ENCODE peak calls at places on chromosomes 2 and 18, in seven cellular contexts. U is fibroblast of the conjunctiva; V is D341Med; L is Daoy; J is SK-N-SH; D is activated CD8-positive, alpha-beta memory T cell treated with anti-CD3 and anti-CD28 coated beads for 1 hour; S is PC-9. K is an unnamed sample.

GRCh38 chr2:231181848-231182247 is 16.6 kb upstream of the ARMC9 start:
- DNase-seq in U (no peak), V (no peak), L (peak), J (no peak), D (no peak), S (no peak), K (peak)

GRCh38 chr18:79572848-79573451 is 106.7 kb upstream of the CTDP1 start:
- DNase-seq in U (no peak), V (no peak), L (no peak), J (no peak), D (no peak), S (no peak), K (peak)

GRCh38 chr2:47003641-47004427 is 88.2 kb upstream of the MCFD2 start:
- DNase-seq in U (no peak), V (no peak), L (peak), J (no peak), D (no peak), S (peak), K (no peak)

GRCh38 chr2:227460079-227460485 is 11.9 kb upstream of the AGFG1 start:
- DNase-seq in U (no peak), V (no peak), L (peak), J (no peak), D (peak), S (no peak), K (peak)

GRCh38 chr2:72778410-72778809 is 47.4 kb downstream of the EXOC6B start:
- DNase-seq in U (peak), V (no peak), L (no peak), J (no peak), D (no peak), S (no peak), K (no peak)

GRCh38 chr2:21369787-21370186 is 246.0 kb downstream of the TDRD15 start:
- DNase-seq in U (no peak), V (no peak), L (no peak), J (no peak), D (no peak), S (no peak), K (no peak)

GRCh38 chr2:209721497-209721896 is 50.1 kb upstream of the UNC80 start:
- DNase-seq in U (no peak), V (no peak), L (no peak), J (no peak), D (no peak), S (no peak), K (no peak)

GRCh38 chr2:195590199-195590865 is 66.7 kb upstream of the SLC39A10 start:
- DNase-seq in U (no peak), V (no peak), L (no peak), J (no peak), D (no peak), S (no peak), K (no peak)

GRCh38 chr18:57666818-57667497 is 45.3 kb upstream of the NARS1 start:
- DNase-seq in U (peak), V (no peak), L (no peak), J (no peak), D (no peak), S (no peak), K (no peak)

GRCh38 chr2:50724837-50725236 is 307.1 kb downstream of the NRXN1 start:
- DNase-seq in U (no peak), V (no peak), L (no peak), J (no peak), D (no peak), S (no peak), K (no peak)

GRCh38 chr18:76398899-76399612 is 96.0 kb downstream of the ZNF516 start:
- DNase-seq in U (peak), V (peak), L (peak), J (peak), D (peak), S (peak), K (peak)

GRCh38 chr18:50663626-50664441 is 103.9 kb downstream of the MAPK4 start:
- DNase-seq in U (no peak), V (no peak), L (no peak), J (no peak), D (no peak), S (no peak), K (no peak)